ENCODE peak calls at places on chromosome 17, in six cellular contexts. One of them, this sample, is unnamed.

GRCh38 chr17:21385281-21385845 is 9.2 kb downstream of the KCNJ12 start:
- DNase-seq in PC-3: no peak
- DNase-seq in OCI-LY7: no peak
- DNase-seq in HCT116: no peak
- DNase-seq in GM23248: no peak
- DNase-seq in GM23338: no peak
- DNase-seq in this sample: no peak

GRCh38 chr17:74408262-74408661 is 23.6 kb upstream of the GPRC5C start:
- DNase-seq in OCI-LY7: peak
- DNase-seq in GM23338: no peak
- DNase-seq in GM23248: peak
- DNase-seq in PC-3: peak
- DNase-seq in HCT116: no peak
- DNase-seq in this sample: no peak

GRCh38 chr17:55727275-55727674 is 4.6 kb upstream of the TMEM100 start:
- DNase-seq in GM23338: no peak
- DNase-seq in HCT116: no peak
- DNase-seq in PC-3: no peak
- DNase-seq in OCI-LY7: no peak
- DNase-seq in GM23248: no peak
- DNase-seq in this sample: no peak

GRCh38 chr17:78378225-78379133 is at the start of gene PGS1:
- DNase-seq in PC-3: peak
- DNase-seq in GM23248: peak
- DNase-seq in OCI-LY7: peak
- DNase-seq in HCT116: peak
- DNase-seq in GM23338: peak
- DNase-seq in this sample: peak

GRCh38 chr17:61545335-61545938 is 45.6 kb downstream of the NACA2 start:
- DNase-seq in GM23248: no peak
- DNase-seq in OCI-LY7: no peak
- DNase-seq in GM23338: no peak
- DNase-seq in HCT116: no peak
- DNase-seq in PC-3: no peak
- DNase-seq in this sample: no peak

GRCh38 chr17:55202906-55203305 is 61.9 kb upstream of the HLF start:
- DNase-seq in GM23248: no peak
- DNase-seq in HCT116: no peak
- DNase-seq in PC-3: no peak
- DNase-seq in GM23338: no peak
- DNase-seq in OCI-LY7: no peak
- DNase-seq in this sample: no peak

GRCh38 chr17:67021196-67021595 is 23.2 kb upstream of the CACNG1 start:
- DNase-seq in OCI-LY7: no peak
- DNase-seq in GM23248: peak
- DNase-seq in PC-3: no peak
- DNase-seq in HCT116: no peak
- DNase-seq in GM23338: no peak
- DNase-seq in this sample: no peak

GRCh38 chr17:13024033-13024432 is 6.2 kb upstream of the ELAC2 start:
- DNase-seq in GM23338: no peak
- DNase-seq in GM23248: no peak
- DNase-seq in PC-3: no peak
- DNase-seq in HCT116: no peak
- DNase-seq in OCI-LY7: no peak
- DNase-seq in this sample: no peak

GRCh38 chr17:57632294-57632693 is 112.8 kb downstream of the CCDC182 start:
- DNase-seq in OCI-LY7: no peak
- DNase-seq in GM23248: no peak
- DNase-seq in HCT116: no peak
- DNase-seq in GM23338: no peak
- DNase-seq in PC-3: no peak
- DNase-seq in this sample: no peak

GRCh38 chr17:40812639-40813038 is 9.8 kb downstream of the KRT10 start:
- DNase-seq in GM23248: no peak
- DNase-seq in GM23338: no peak
- DNase-seq in OCI-LY7: no peak
- DNase-seq in PC-3: no peak
- DNase-seq in HCT116: no peak
- DNase-seq in this sample: no peak

GRCh38 chr17:40828454-40829039 is 6.1 kb upstream of the KRT10 start:
- DNase-seq in OCI-LY7: no peak
- DNase-seq in GM23338: no peak
- DNase-seq in PC-3: no peak
- DNase-seq in GM23248: no peak
- DNase-seq in HCT116: no peak
- DNase-seq in this sample: no peak

GRCh38 chr17:39782481-39782880 is 44.7 kb downstream of the GRB7 start:
- DNase-seq in OCI-LY7: no peak
- DNase-seq in PC-3: peak
- DNase-seq in GM23338: no peak
- DNase-seq in HCT116: no peak
- DNase-seq in GM23248: no peak
- DNase-seq in this sample: no peak

GRCh38 chr17:50601789-50602375 is 32.8 kb upstream of the ABCC3 start:
- DNase-seq in GM23248: no peak
- DNase-seq in PC-3: no peak
- DNase-seq in OCI-LY7: no peak
- DNase-seq in GM23338: no peak
- DNase-seq in HCT116: no peak
- DNase-seq in this sample: no peak

GRCh38 chr17:74116087-74116717 is 87.3 kb upstream of the RPL38 start:
- DNase-seq in GM23248: peak
- DNase-seq in PC-3: no peak
- DNase-seq in OCI-LY7: no peak
- DNase-seq in HCT116: no peak
- DNase-seq in GM23338: no peak
- DNase-seq in this sample: no peak

GRCh38 chr17:61955621-61956020 is 27.8 kb upstream of the INTS2 start:
- DNase-seq in GM23338: no peak
- DNase-seq in OCI-LY7: no peak
- DNase-seq in GM23248: peak
- DNase-seq in HCT116: no peak
- DNase-seq in PC-3: no peak
- DNase-seq in this sample: no peak

GRCh38 chr17:4849011-4849536 is 15.9 kb downstream of the MINK1 start:
- DNase-seq in PC-3: peak
- DNase-seq in HCT116: peak
- DNase-seq in OCI-LY7: no peak
- DNase-seq in GM23338: peak
- DNase-seq in GM23248: peak
- DNase-seq in this sample: no peak

GRCh38 chr17:75414488-75414887 is 9.0 kb upstream of the GRB2 start:
- DNase-seq in GM23248: no peak
- DNase-seq in GM23338: no peak
- DNase-seq in OCI-LY7: no peak
- DNase-seq in HCT116: no peak
- DNase-seq in PC-3: no peak
- DNase-seq in this sample: no peak

GRCh38 chr17:78972507-78973105 is 7.1 kb downstream of the LGALS3BP start:
- DNase-seq in GM23338: no peak
- DNase-seq in GM23248: no peak
- DNase-seq in HCT116: no peak
- DNase-seq in OCI-LY7: no peak
- DNase-seq in PC-3: no peak
- DNase-seq in this sample: no peak

GRCh38 chr17:18093616-18094408 is 6.1 kb downstream of the DRG2 start:
- DNase-seq in HCT116: peak
- DNase-seq in OCI-LY7: peak
- DNase-seq in GM23248: peak
- DNase-seq in GM23338: peak
- DNase-seq in PC-3: peak
- DNase-seq in this sample: no peak

GRCh38 chr17:43907425-43907981 is at the start of gene MPP2:
- DNase-seq in PC-3: peak
- DNase-seq in GM23248: peak
- DNase-seq in OCI-LY7: peak
- DNase-seq in GM23338: peak
- DNase-seq in HCT116: peak
- DNase-seq in this sample: no peak

GRCh38 chr17:58338907-58339774 is 10.5 kb upstream of the TSPOAP1 start:
- DNase-seq in GM23248: peak
- DNase-seq in PC-3: no peak
- DNase-seq in HCT116: no peak
- DNase-seq in OCI-LY7: peak
- DNase-seq in GM23338: peak
- DNase-seq in this sample: peak

GRCh38 chr17:43129671-43130010 is 4.5 kb upstream of the BRCA1 start:
- DNase-seq in GM23338: no peak
- DNase-seq in OCI-LY7: peak
- DNase-seq in HCT116: no peak
- DNase-seq in PC-3: no peak
- DNase-seq in GM23248: no peak
- DNase-seq in this sample: no peak

GRCh38 chr17:45852535-45853297 is 8.0 kb downstream of the SPPL2C start:
- DNase-seq in OCI-LY7: peak
- DNase-seq in PC-3: peak
- DNase-seq in GM23248: peak
- DNase-seq in GM23338: peak
- DNase-seq in HCT116: peak
- DNase-seq in this sample: peak

GRCh38 chr17:30476726-30477082 is 504 bp upstream of the GOSR1 start:
- DNase-seq in GM23248: peak
- DNase-seq in PC-3: no peak
- DNase-seq in OCI-LY7: peak
- DNase-seq in HCT116: no peak
- DNase-seq in GM23338: peak
- DNase-seq in this sample: no peak

GRCh38 chr17:15456972-15457722 is 10.3 kb downstream of the CDRT4 start:
- DNase-seq in OCI-LY7: no peak
- DNase-seq in GM23338: no peak
- DNase-seq in GM23248: peak
- DNase-seq in PC-3: peak
- DNase-seq in HCT116: no peak
- DNase-seq in this sample: no peak

GRCh38 chr17:45256114-45256966 is 5.6 kb downstream of the SPATA32 start:
- DNase-seq in PC-3: no peak
- DNase-seq in GM23338: peak
- DNase-seq in GM23248: no peak
- DNase-seq in HCT116: no peak
- DNase-seq in OCI-LY7: no peak
- DNase-seq in this sample: peak

GRCh38 chr17:73711916-73712315 is 67.7 kb upstream of the SDK2 start:
- DNase-seq in HCT116: no peak
- DNase-seq in GM23248: no peak
- DNase-seq in GM23338: no peak
- DNase-seq in OCI-LY7: peak
- DNase-seq in PC-3: no peak
- DNase-seq in this sample: no peak

GRCh38 chr17:77455111-77455877 is 314.5 kb downstream of the SEC14L1 start:
- DNase-seq in PC-3: no peak
- DNase-seq in GM23338: no peak
- DNase-seq in GM23248: no peak
- DNase-seq in OCI-LY7: peak
- DNase-seq in HCT116: no peak
- DNase-seq in this sample: no peak

GRCh38 chr17:34443832-34444469 is 80.9 kb upstream of the CCL1 start:
- DNase-seq in HCT116: no peak
- DNase-seq in GM23338: peak
- DNase-seq in PC-3: peak
- DNase-seq in OCI-LY7: peak
- DNase-seq in GM23248: no peak
- DNase-seq in this sample: peak

GRCh38 chr17:82006468-82007227 is 16.0 kb downstream of the CENPX start:
- DNase-seq in GM23248: peak
- DNase-seq in HCT116: no peak
- DNase-seq in GM23338: no peak
- DNase-seq in PC-3: no peak
- DNase-seq in OCI-LY7: no peak
- DNase-seq in this sample: no peak

GRCh38 chr17:79191270-79191934 is 116.8 kb downstream of the ENGASE start:
- DNase-seq in OCI-LY7: no peak
- DNase-seq in PC-3: no peak
- DNase-seq in HCT116: no peak
- DNase-seq in GM23248: no peak
- DNase-seq in GM23338: no peak
- DNase-seq in this sample: no peak

GRCh38 chr17:8312251-8312650 is 2.2 kb downstream of the ARHGEF15 start:
- DNase-seq in GM23338: no peak
- DNase-seq in HCT116: no peak
- DNase-seq in GM23248: no peak
- DNase-seq in PC-3: no peak
- DNase-seq in OCI-LY7: no peak
- DNase-seq in this sample: no peak
- H3K4me3 ChIP-seq in GM23338: no peak
- H3K4me3 ChIP-seq in HCT116: no peak
- H3K4me3 ChIP-seq in GM23248: no peak
- H3K4me3 ChIP-seq in PC-3: no peak
- H3K4me3 ChIP-seq in OCI-LY7: no peak
- H3K4me3 ChIP-seq in this sample: no peak

GRCh38 chr17:19670906-19671305 is 22.4 kb downstream of the ALDH3A2 start:
- DNase-seq in GM23338: no peak
- DNase-seq in HCT116: no peak
- DNase-seq in PC-3: no peak
- DNase-seq in OCI-LY7: peak
- DNase-seq in GM23248: no peak
- DNase-seq in this sample: no peak
- TF ChIP-seq EZH2phosphoT487 in GM23338: no peak
- TF ChIP-seq EZH2phosphoT487 in HCT116: no peak
- TF ChIP-seq EZH2phosphoT487 in PC-3: no peak
- TF ChIP-seq EZH2phosphoT487 in OCI-LY7: no peak
- TF ChIP-seq EZH2phosphoT487 in GM23248: no peak
- TF ChIP-seq EZH2phosphoT487 in this sample: no peak

DNA sequence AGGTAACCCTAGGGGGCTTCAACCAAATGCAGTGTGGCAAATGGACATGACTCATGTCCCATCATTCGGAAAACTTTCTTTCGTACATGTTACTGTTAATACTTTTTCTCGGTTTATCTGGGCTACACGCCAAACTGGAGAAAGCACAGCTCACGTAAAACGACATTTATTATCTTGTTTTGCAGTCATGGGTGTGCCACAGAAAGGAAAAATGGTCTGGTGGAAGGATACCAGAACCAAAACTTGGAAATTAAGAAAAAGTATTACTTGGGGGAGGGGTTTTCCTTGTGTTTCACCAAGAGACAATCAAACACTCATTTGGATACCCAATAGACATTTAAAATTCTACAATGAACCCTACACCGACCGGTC is 23.6 kb downstream of the ALOX15B start:
- DNase-seq in OCI-LY7: no peak
- DNase-seq in PC-3: peak
- DNase-seq in GM23248: peak
- DNase-seq in HCT116: no peak
- DNase-seq in GM23338: no peak
- DNase-seq in this sample: no peak
- H3K4me3 ChIP-seq in OCI-LY7: no peak
- H3K4me3 ChIP-seq in PC-3: peak
- H3K4me3 ChIP-seq in GM23248: no peak
- H3K4me3 ChIP-seq in HCT116: no peak
- H3K4me3 ChIP-seq in GM23338: peak
- H3K4me3 ChIP-seq in this sample: no peak

DNA sequence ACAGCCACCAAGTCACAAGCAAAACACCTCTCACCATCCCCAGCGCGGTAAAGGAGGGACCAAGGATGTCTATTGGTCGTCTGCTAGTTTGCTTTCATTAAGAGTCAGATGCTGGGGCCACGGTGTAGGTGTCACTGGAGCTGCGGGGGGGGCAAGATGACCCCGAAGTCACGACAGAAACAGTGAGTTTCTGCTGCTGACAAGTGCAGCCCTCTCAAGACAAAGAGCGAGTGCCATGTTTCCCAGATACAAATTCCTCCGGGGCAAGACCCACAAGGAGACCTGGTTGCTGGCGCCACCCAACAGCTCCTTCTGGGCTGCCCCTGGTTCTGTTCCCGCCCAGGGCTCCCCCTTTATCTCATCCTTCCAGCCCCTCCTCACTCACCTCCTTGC is 689 bp downstream of the NCBP3 start:
- DNase-seq in HCT116: no peak
- DNase-seq in GM23248: peak
- DNase-seq in PC-3: no peak
- DNase-seq in OCI-LY7: peak
- DNase-seq in GM23338: no peak
- DNase-seq in this sample: peak
- TF ChIP-seq EZH2phosphoT487 in HCT116: no peak
- TF ChIP-seq EZH2phosphoT487 in GM23248: no peak
- TF ChIP-seq EZH2phosphoT487 in PC-3: no peak
- TF ChIP-seq EZH2phosphoT487 in OCI-LY7: no peak
- TF ChIP-seq EZH2phosphoT487 in GM23338: no peak
- TF ChIP-seq EZH2phosphoT487 in this sample: no peak